ENCODE peak calls at places on chromosomes 11 and 22, in seven cellular contexts. B is esophagus squamous epithelium, O is Karpas-422, N is fibroblast of lung, Z is IMR-90, D is body of pancreas, E is GM23248. W is an unnamed sample. For H3K9me3, H3K36me3 and H3K4me1, the result is how much of the 10 kb centered on the place peaks cover.

GRCh38 chr22:27809226-27809625 is 7.7 kb upstream of the MN1 start:
- DNase-seq in B (no peak), O (no peak), N (no peak), Z (no peak), D (no peak), E (no peak), W (no peak)

GRCh38 chr11:73996161-73996747 is 12.6 kb downstream of the UCP3 start:
- DNase-seq in B (no peak), O (peak), N (no peak), Z (no peak), D (no peak), E (no peak), W (no peak)

GRCh38 chr11:75839851-75840250 is 24.8 kb downstream of the UVRAG start:
- DNase-seq in B (no peak), O (no peak), N (no peak), Z (no peak), D (no peak), E (peak), W (no peak)

GRCh38 chr11:693887-694562 is 997 bp downstream of the DEAF1 start:
- DNase-seq in B (no peak), O (no peak), N (no peak), Z (no peak), D (peak), E (no peak), W (no peak)

GRCh38 chr11:104700609-104701008 is 197.7 kb downstream of the CASP12 start:
- DNase-seq in B (no peak), O (no peak), N (peak), Z (peak), D (no peak), E (peak), W (no peak)

GRCh38 chr22:44834065-44834464 is 81.7 kb downstream of the ARHGAP8 start:
- DNase-seq in B (no peak), O (no peak), N (no peak), Z (no peak), D (no peak), E (no peak), W (no peak)

GRCh38 chr11:832529-833113 is at the start of gene CD151:
- DNase-seq in B (no peak), O (peak), N (no peak), Z (peak), D (peak), E (peak), W (peak)

GRCh38 chr11:60744114-60744513 is 12.6 kb upstream of the MS4A15 start:
- DNase-seq in B (no peak), O (no peak), N (no peak), Z (no peak), D (no peak), E (no peak), W (no peak)

GRCh38 chr22:37330200-37331033 is 48.1 kb downstream of the CYTH4 start:
- DNase-seq in B (no peak), O (peak), N (peak), Z (peak), D (peak), E (peak), W (peak)

GRCh38 chr11:35567737-35568465 is 42.5 kb upstream of the PAMR1 start:
- DNase-seq in B (no peak), O (no peak), N (no peak), Z (peak), D (peak), E (no peak), W (no peak)

GRCh38 chr11:105538531-105538930 is 71.3 kb upstream of the GRIA4 start:
- DNase-seq in B (no peak), O (no peak), N (peak), Z (no peak), D (no peak), E (no peak), W (no peak)

GRCh38 chr11:132055296-132055695 is 684.9 kb downstream of the NTM start:
- DNase-seq in B (no peak), O (no peak), N (no peak), Z (no peak), D (no peak), E (no peak), W (no peak)

GRCh38 chr11:126432065-126432461 is 76.6 kb downstream of the ST3GAL4 start:
- DNase-seq in B (no peak), O (no peak), N (no peak), Z (no peak), D (no peak), E (peak), W (no peak)

GRCh38 chr11:46478196-46478595 is 86.6 kb upstream of the CHRM4 start:
- DNase-seq in B (no peak), O (peak), N (no peak), Z (no peak), D (no peak), E (no peak), W (no peak)

GRCh38 chr11:67732045-67732787 is 57.8 kb upstream of the ALDH3B2 start:
- DNase-seq in B (no peak), O (no peak), N (no peak), Z (no peak), D (peak), E (peak), W (peak)

GRCh38 chr11:33735166-33735425 is 1.1 kb downstream of the CD59 start:
- DNase-seq in B (no peak), O (no peak), N (no peak), Z (no peak), D (peak), E (peak), W (no peak)

GRCh38 chr11:5550440-5551095 is 2.2 kb upstream of the OR52H1 start:
- DNase-seq in B (no peak), O (no peak), N (peak), Z (peak), D (no peak), E (peak), W (no peak)

GRCh38 chr11:70142171-70142875 is 60.8 kb upstream of the FADD start:
- DNase-seq in B (no peak), O (no peak), N (no peak), Z (no peak), D (no peak), E (peak), W (peak)

GRCh38 chr11:131980878-131981668 is 610.7 kb downstream of the NTM start:
- DNase-seq in B (no peak), O (no peak), N (no peak), Z (no peak), D (no peak), E (peak), W (no peak)

GRCh38 chr22:37806409-37807338 is 1.1 kb upstream of the GCAT start:
- DNase-seq in B (no peak), O (peak), N (peak), Z (peak), D (peak), E (peak), W (peak)

GRCh38 chr11:14042686-14043440 is 80.3 kb downstream of the SPON1 start:
- DNase-seq in B (no peak), O (no peak), N (no peak), Z (no peak), D (no peak), E (no peak), W (no peak)

GRCh38 chr22:40326905-40327735 is 19.2 kb upstream of the ADSL start:
- DNase-seq in B (no peak), O (no peak), N (peak), Z (peak), D (no peak), E (peak), W (no peak)

GRCh38 chr22:33492210-33492651 is 428.0 kb downstream of the LARGE1 start:
- DNase-seq in B (no peak), O (no peak), N (no peak), Z (no peak), D (peak), E (no peak), W (no peak)

DNA sequence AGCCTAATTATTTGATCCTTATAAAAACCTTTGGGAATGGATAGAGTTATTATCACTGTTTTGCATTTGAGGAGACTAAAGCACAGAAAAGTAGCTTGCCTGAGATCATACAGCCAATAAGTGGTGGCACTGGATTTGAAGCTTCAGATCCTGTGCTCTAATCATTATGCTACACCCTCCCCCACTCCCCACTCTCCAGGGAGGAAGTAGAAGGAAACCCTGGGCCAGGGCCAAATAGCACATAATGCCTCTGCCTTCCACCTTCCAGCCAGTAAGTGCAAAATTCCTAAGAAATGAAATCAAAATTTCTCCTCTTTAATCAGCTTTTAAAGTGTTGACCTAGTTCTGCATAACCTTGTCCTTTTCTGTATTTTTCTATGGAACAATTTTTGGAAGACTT is 61.6 kb downstream of the SIK2 start:
- DNase-seq in B (no peak), O (no peak), N (no peak), Z (no peak), D (peak), E (peak), W (no peak)
- H3K9me3 ChIP-seq in B (under half), O (under half), N (under half), Z (under half), D (under half), E (under half), W (under half)

GRCh38 chr11:18001191-18001590 is 11.7 kb downstream of the SERGEF start:
- DNase-seq in B (no peak), O (no peak), N (peak), Z (peak), D (no peak), E (peak), W (no peak)
- H3K36me3 ChIP-seq in B (under half), O (under half), N (under half), Z (under half), D (under half), E (under half), W (half or more)

GRCh38 chr11:117933930-117934329 is 4.7 kb upstream of the TMPRSS13 start:
- DNase-seq in B (no peak), O (no peak), N (no peak), Z (no peak), D (no peak), E (no peak), W (no peak)
- H3K4me1 ChIP-seq in B (under half), O (under half), N (under half), Z (under half), D (under half), E (under half), W (under half)

DNA sequence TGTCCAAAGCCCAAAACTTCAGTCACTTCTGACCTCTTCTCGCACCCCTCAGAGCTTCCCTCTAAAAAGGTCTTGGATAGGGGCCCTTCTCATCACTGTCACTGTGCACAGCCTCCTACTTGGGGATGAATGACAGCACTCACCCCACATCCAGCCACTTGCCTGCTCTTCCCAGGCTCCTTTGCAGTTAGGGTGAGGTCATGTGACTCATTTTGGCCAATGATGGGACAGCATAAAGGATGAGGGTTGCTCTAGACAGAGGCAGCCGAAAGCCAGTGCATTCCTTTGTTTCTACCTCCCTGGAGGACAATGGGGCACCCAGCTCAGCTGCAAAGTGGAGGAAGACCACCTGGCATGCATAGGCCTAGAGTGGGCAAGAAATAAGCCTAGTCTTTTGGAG is 1413.3 kb downstream of the TBC1D22A start:
- DNase-seq in B (no peak), O (no peak), N (no peak), Z (no peak), D (no peak), E (no peak), W (no peak)
- H3K9me3 ChIP-seq in B (under half), O (under half), N (under half), Z (half or more), D (under half), E (under half), W (under half)

DNA sequence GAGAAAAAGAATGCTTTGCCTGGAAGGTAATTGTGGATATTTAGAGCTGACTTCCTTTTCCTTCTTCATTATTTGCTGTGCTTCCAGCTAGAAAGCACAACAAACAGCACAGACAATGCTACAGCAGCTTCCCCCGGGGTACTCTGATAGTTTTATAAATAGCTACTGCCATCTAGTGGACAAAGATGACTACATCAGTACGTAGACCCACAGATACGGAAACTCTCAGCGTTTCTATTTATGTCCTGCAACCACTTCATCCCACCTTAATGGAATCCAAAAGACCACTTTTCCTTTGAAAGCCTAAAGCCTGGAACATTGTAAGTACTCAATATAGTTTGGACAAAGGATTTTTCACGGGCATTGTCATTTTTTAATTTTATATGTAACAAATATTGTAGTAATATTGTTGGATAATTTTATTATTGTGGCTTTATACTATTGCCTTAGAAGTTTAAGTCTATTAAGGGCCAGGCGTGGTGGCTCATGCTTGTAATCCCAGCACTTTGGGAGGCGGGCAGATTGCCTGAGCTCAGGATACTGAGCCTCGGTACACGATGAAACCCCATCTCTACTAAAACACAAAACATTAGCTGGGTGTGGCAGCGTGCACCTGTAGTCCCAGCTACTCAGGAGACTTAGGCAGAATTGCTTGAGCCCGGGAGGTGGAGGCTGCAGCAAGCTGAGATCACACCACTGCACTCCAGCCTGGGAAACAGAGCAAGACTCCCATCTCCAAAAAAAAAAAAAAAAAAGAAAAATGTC is 7.5 kb downstream of the HSPA8 start:
- DNase-seq in B (no peak), O (peak), N (peak), Z (peak), D (peak), E (peak), W (peak)
- H3K36me3 ChIP-seq in B (under half), O (under half), N (under half), Z (under half), D (under half), E (half or more), W (half or more)

GRCh38 chr22:42901790-42902508 is 44.9 kb upstream of the ARFGAP3 start:
- DNase-seq in B (no peak), O (peak), N (no peak), Z (no peak), D (peak), E (no peak), W (no peak)
- H3K4me1 ChIP-seq in B (half or more), O (under half), N (under half), Z (under half), D (half or more), E (under half), W (under half)

DNA sequence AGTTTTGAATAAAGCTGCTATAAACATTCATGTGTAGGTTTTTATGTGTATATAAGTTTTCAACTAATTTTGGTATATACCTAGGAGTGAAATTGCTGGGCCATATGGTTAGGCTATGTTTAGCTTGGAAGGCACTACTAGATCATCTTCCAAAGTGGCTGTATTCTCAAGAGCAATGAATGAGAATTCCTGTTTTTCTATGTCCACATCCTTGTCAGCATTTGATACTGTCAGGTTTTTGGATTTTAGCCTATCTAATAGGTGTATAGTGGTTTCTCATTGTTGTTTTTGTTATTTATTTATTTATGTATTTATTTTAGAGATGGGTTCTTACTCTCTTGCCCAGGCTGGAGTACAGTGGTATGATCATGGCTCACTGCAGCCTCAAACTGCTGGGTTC is 26.3 kb upstream of the CLTCL1 start:
- DNase-seq in B (no peak), O (no peak), N (no peak), Z (no peak), D (no peak), E (no peak), W (no peak)
- H3K9me3 ChIP-seq in B (under half), O (under half), N (under half), Z (under half), D (under half), E (under half), W (under half)

DNA sequence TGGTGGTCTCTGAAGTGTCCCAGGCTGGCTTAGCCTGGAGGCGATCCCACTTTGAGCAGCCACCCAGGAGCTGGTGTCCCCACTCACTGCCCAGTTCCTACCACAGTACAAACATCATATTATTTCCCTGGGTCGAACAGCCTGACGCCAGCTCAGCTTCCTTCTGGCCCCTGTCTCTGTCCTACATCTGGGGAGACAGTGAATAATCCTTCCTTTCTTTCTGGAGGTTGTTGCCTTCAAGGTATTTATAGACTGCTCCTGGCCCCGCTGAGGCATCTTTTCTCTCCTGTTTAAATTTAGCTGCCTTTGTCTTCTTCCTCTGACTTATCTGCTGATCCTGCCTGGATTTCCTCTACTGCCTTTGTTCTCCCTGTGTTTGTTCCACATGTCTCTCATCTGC is 56.8 kb upstream of the LRRC55 start:
- DNase-seq in B (no peak), O (no peak), N (no peak), Z (no peak), D (no peak), E (no peak), W (no peak)
- H3K36me3 ChIP-seq in B (under half), O (under half), N (under half), Z (under half), D (under half), E (under half), W (under half)

GRCh38 chr11:134488913-134489312 is 76.9 kb upstream of the B3GAT1 start:
- DNase-seq in B (no peak), O (no peak), N (no peak), Z (no peak), D (no peak), E (no peak), W (no peak)
- H3K4me1 ChIP-seq in B (under half), O (under half), N (under half), Z (under half), D (under half), E (under half), W (under half)

W was measured in HAP-1.